ENCODE peak calls at places on chromosomes 11 and 22, in ten cellular contexts. One of them, this sample, is unnamed.

GRCh38 chr22:31496735-31497146 is 405 bp downstream of the SFI1 start:
- DNase-seq in astrocyte of the spinal cord: peak
- DNase-seq in fibroblast of the aortic adventitia: peak
- DNase-seq in GM12878: no peak
- DNase-seq in OCI-LY7: peak
- DNase-seq in GM12865: no peak
- DNase-seq in heart right ventricle: peak
- DNase-seq in fibroblast of mammary gland: no peak
- DNase-seq in pancreas: peak
- DNase-seq in mammary epithelial cell: no peak
- DNase-seq in this sample: peak

GRCh38 chr11:61725632-61726280 is 26.7 kb upstream of the MYRF start:
- DNase-seq in astrocyte of the spinal cord: peak
- DNase-seq in fibroblast of the aortic adventitia: no peak
- DNase-seq in GM12878: no peak
- DNase-seq in OCI-LY7: no peak
- DNase-seq in GM12865: no peak
- DNase-seq in heart right ventricle: no peak
- DNase-seq in fibroblast of mammary gland: peak
- DNase-seq in pancreas: no peak
- DNase-seq in mammary epithelial cell: peak
- DNase-seq in this sample: no peak

GRCh38 chr11:69284081-69284511 is 9.9 kb upstream of the MYEOV start:
- DNase-seq in astrocyte of the spinal cord: no peak
- DNase-seq in fibroblast of the aortic adventitia: peak
- DNase-seq in GM12878: no peak
- DNase-seq in OCI-LY7: no peak
- DNase-seq in GM12865: no peak
- DNase-seq in heart right ventricle: no peak
- DNase-seq in fibroblast of mammary gland: no peak
- DNase-seq in pancreas: no peak
- DNase-seq in mammary epithelial cell: no peak
- DNase-seq in this sample: no peak

GRCh38 chr11:1291295-1292017 is 18.0 kb downstream of the TOLLIP start:
- DNase-seq in astrocyte of the spinal cord: no peak
- DNase-seq in fibroblast of the aortic adventitia: no peak
- DNase-seq in GM12878: no peak
- DNase-seq in OCI-LY7: no peak
- DNase-seq in GM12865: no peak
- DNase-seq in heart right ventricle: no peak
- DNase-seq in fibroblast of mammary gland: no peak
- DNase-seq in pancreas: no peak
- DNase-seq in mammary epithelial cell: no peak
- DNase-seq in this sample: no peak

GRCh38 chr11:118241191-118242098 is 10.7 kb downstream of the MPZL3 start:
- DNase-seq in astrocyte of the spinal cord: no peak
- DNase-seq in fibroblast of the aortic adventitia: peak
- DNase-seq in GM12878: no peak
- DNase-seq in OCI-LY7: no peak
- DNase-seq in GM12865: peak
- DNase-seq in heart right ventricle: no peak
- DNase-seq in fibroblast of mammary gland: no peak
- DNase-seq in pancreas: peak
- DNase-seq in mammary epithelial cell: peak
- DNase-seq in this sample: no peak

GRCh38 chr11:107576497-107577086 is 11.1 kb upstream of the ALKBH8 start:
- DNase-seq in astrocyte of the spinal cord: peak
- DNase-seq in fibroblast of the aortic adventitia: peak
- DNase-seq in GM12878: no peak
- DNase-seq in OCI-LY7: peak
- DNase-seq in GM12865: peak
- DNase-seq in heart right ventricle: peak
- DNase-seq in fibroblast of mammary gland: peak
- DNase-seq in pancreas: peak
- DNase-seq in mammary epithelial cell: no peak
- DNase-seq in this sample: no peak

GRCh38 chr11:45052361-45052760 is 94.1 kb upstream of the PRDM11 start:
- DNase-seq in astrocyte of the spinal cord: no peak
- DNase-seq in fibroblast of the aortic adventitia: peak
- DNase-seq in GM12878: no peak
- DNase-seq in OCI-LY7: no peak
- DNase-seq in GM12865: no peak
- DNase-seq in heart right ventricle: no peak
- DNase-seq in fibroblast of mammary gland: no peak
- DNase-seq in pancreas: no peak
- DNase-seq in mammary epithelial cell: no peak
- DNase-seq in this sample: no peak

GRCh38 chr22:44165286-44165874 is 15.3 kb upstream of the PARVG start:
- DNase-seq in astrocyte of the spinal cord: no peak
- DNase-seq in fibroblast of the aortic adventitia: no peak
- DNase-seq in GM12878: no peak
- DNase-seq in OCI-LY7: no peak
- DNase-seq in GM12865: no peak
- DNase-seq in heart right ventricle: no peak
- DNase-seq in fibroblast of mammary gland: no peak
- DNase-seq in pancreas: no peak
- DNase-seq in mammary epithelial cell: no peak
- DNase-seq in this sample: no peak

GRCh38 chr22:29073618-29074275 is 912 bp downstream of the KREMEN1 start:
- DNase-seq in astrocyte of the spinal cord: no peak
- DNase-seq in fibroblast of the aortic adventitia: peak
- DNase-seq in GM12878: no peak
- DNase-seq in OCI-LY7: no peak
- DNase-seq in GM12865: no peak
- DNase-seq in heart right ventricle: peak
- DNase-seq in fibroblast of mammary gland: peak
- DNase-seq in pancreas: peak
- DNase-seq in mammary epithelial cell: no peak
- DNase-seq in this sample: peak

GRCh38 chr11:1317432-1317831 is 8.0 kb upstream of the TOLLIP start:
- DNase-seq in astrocyte of the spinal cord: no peak
- DNase-seq in fibroblast of the aortic adventitia: no peak
- DNase-seq in GM12878: no peak
- DNase-seq in OCI-LY7: no peak
- DNase-seq in GM12865: no peak
- DNase-seq in heart right ventricle: no peak
- DNase-seq in fibroblast of mammary gland: no peak
- DNase-seq in pancreas: peak
- DNase-seq in mammary epithelial cell: no peak
- DNase-seq in this sample: no peak

GRCh38 chr11:45918331-45918941 is 759 bp upstream of the PEX16 start:
- DNase-seq in astrocyte of the spinal cord: peak
- DNase-seq in fibroblast of the aortic adventitia: peak
- DNase-seq in GM12878: no peak
- DNase-seq in OCI-LY7: peak
- DNase-seq in GM12865: peak
- DNase-seq in heart right ventricle: peak
- DNase-seq in fibroblast of mammary gland: peak
- DNase-seq in pancreas: peak
- DNase-seq in mammary epithelial cell: peak
- DNase-seq in this sample: peak

GRCh38 chr11:3942160-3942955 is 86.9 kb downstream of the STIM1 start:
- DNase-seq in astrocyte of the spinal cord: no peak
- DNase-seq in fibroblast of the aortic adventitia: no peak
- DNase-seq in GM12878: no peak
- DNase-seq in OCI-LY7: peak
- DNase-seq in GM12865: peak
- DNase-seq in heart right ventricle: no peak
- DNase-seq in fibroblast of mammary gland: no peak
- DNase-seq in pancreas: no peak
- DNase-seq in mammary epithelial cell: no peak
- DNase-seq in this sample: no peak

GRCh38 chr11:26187639-26188038 is 144.3 kb upstream of the ANO3 start:
- DNase-seq in astrocyte of the spinal cord: peak
- DNase-seq in fibroblast of the aortic adventitia: peak
- DNase-seq in GM12878: no peak
- DNase-seq in OCI-LY7: no peak
- DNase-seq in GM12865: no peak
- DNase-seq in heart right ventricle: no peak
- DNase-seq in fibroblast of mammary gland: peak
- DNase-seq in pancreas: no peak
- DNase-seq in mammary epithelial cell: peak
- DNase-seq in this sample: peak

GRCh38 chr11:199782-200181 is 6.9 kb downstream of the SCGB1C1 start:
- DNase-seq in astrocyte of the spinal cord: no peak
- DNase-seq in fibroblast of the aortic adventitia: no peak
- DNase-seq in GM12878: no peak
- DNase-seq in OCI-LY7: peak
- DNase-seq in GM12865: no peak
- DNase-seq in heart right ventricle: no peak
- DNase-seq in fibroblast of mammary gland: no peak
- DNase-seq in pancreas: peak
- DNase-seq in mammary epithelial cell: no peak
- DNase-seq in this sample: no peak

GRCh38 chr11:16093889-16094653 is 262.3 kb downstream of the SOX6 start:
- DNase-seq in astrocyte of the spinal cord: no peak
- DNase-seq in fibroblast of the aortic adventitia: no peak
- DNase-seq in GM12878: no peak
- DNase-seq in OCI-LY7: no peak
- DNase-seq in GM12865: no peak
- DNase-seq in heart right ventricle: no peak
- DNase-seq in fibroblast of mammary gland: no peak
- DNase-seq in pancreas: no peak
- DNase-seq in mammary epithelial cell: no peak
- DNase-seq in this sample: no peak
- TF ChIP-seq CTCF in astrocyte of the spinal cord: no peak
- TF ChIP-seq CTCF in fibroblast of the aortic adventitia: no peak
- TF ChIP-seq CTCF in GM12878: no peak
- TF ChIP-seq CTCF in OCI-LY7: no peak
- TF ChIP-seq CTCF in GM12865: no peak
- TF ChIP-seq CTCF in heart right ventricle: no peak
- TF ChIP-seq CTCF in fibroblast of mammary gland: no peak
- TF ChIP-seq CTCF in pancreas: no peak
- TF ChIP-seq CTCF in mammary epithelial cell: no peak
- TF ChIP-seq CTCF in this sample: no peak

DNA sequence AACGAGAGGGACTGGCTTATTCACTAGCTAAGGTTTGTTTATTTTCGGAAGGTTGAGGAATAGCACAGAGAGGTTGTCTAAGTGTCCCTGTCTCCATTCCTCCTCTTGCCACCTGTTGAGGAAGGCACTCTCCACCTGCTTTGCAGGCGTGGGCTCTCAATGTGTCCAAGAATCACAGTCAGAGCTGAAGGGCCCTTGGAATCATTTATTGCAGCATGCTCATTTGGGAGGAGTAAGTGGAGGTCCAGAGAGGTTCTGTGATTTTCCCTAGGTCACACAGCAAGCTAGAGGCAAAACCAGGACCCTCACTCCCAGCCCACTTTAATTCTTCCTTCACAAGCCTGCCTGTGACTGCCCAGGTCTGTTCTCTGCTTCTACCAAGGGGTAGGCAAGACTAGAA is 21.3 kb downstream of the ZBTB16 start:
- DNase-seq in astrocyte of the spinal cord: no peak
- DNase-seq in fibroblast of the aortic adventitia: no peak
- DNase-seq in GM12878: no peak
- DNase-seq in OCI-LY7: no peak
- DNase-seq in GM12865: no peak
- DNase-seq in heart right ventricle: no peak
- DNase-seq in fibroblast of mammary gland: no peak
- DNase-seq in pancreas: no peak
- DNase-seq in mammary epithelial cell: no peak
- DNase-seq in this sample: no peak
- H3K4me3 ChIP-seq in astrocyte of the spinal cord: no peak
- H3K4me3 ChIP-seq in fibroblast of the aortic adventitia: no peak
- H3K4me3 ChIP-seq in GM12878: no peak
- H3K4me3 ChIP-seq in OCI-LY7: no peak
- H3K4me3 ChIP-seq in GM12865: no peak
- H3K4me3 ChIP-seq in heart right ventricle: no peak
- H3K4me3 ChIP-seq in fibroblast of mammary gland: no peak
- H3K4me3 ChIP-seq in pancreas: no peak
- H3K4me3 ChIP-seq in mammary epithelial cell: no peak
- H3K4me3 ChIP-seq in this sample: no peak

GRCh38 chr11:104798794-104799193 is 99.5 kb downstream of the CASP12 start:
- DNase-seq in astrocyte of the spinal cord: peak
- DNase-seq in fibroblast of the aortic adventitia: no peak
- DNase-seq in GM12878: no peak
- DNase-seq in OCI-LY7: no peak
- DNase-seq in GM12865: no peak
- DNase-seq in heart right ventricle: no peak
- DNase-seq in fibroblast of mammary gland: no peak
- DNase-seq in pancreas: no peak
- DNase-seq in mammary epithelial cell: no peak
- DNase-seq in this sample: no peak

GRCh38 chr11:104795511-104796213 is 102.6 kb downstream of the CASP12 start:
- DNase-seq in astrocyte of the spinal cord: no peak
- DNase-seq in fibroblast of the aortic adventitia: no peak
- DNase-seq in GM12878: no peak
- DNase-seq in OCI-LY7: no peak
- DNase-seq in GM12865: no peak
- DNase-seq in heart right ventricle: no peak
- DNase-seq in fibroblast of mammary gland: no peak
- DNase-seq in pancreas: no peak
- DNase-seq in mammary epithelial cell: no peak
- DNase-seq in this sample: no peak

GRCh38 chr11:104792861-104793260 is 105.4 kb downstream of the CASP12 start:
- DNase-seq in astrocyte of the spinal cord: no peak
- DNase-seq in fibroblast of the aortic adventitia: peak
- DNase-seq in GM12878: no peak
- DNase-seq in OCI-LY7: no peak
- DNase-seq in GM12865: no peak
- DNase-seq in heart right ventricle: no peak
- DNase-seq in fibroblast of mammary gland: no peak
- DNase-seq in pancreas: no peak
- DNase-seq in mammary epithelial cell: no peak
- DNase-seq in this sample: no peak
- TF ChIP-seq CTCF in astrocyte of the spinal cord: no peak
- TF ChIP-seq CTCF in fibroblast of the aortic adventitia: no peak
- TF ChIP-seq CTCF in GM12878: no peak
- TF ChIP-seq CTCF in OCI-LY7: no peak
- TF ChIP-seq CTCF in GM12865: no peak
- TF ChIP-seq CTCF in heart right ventricle: no peak
- TF ChIP-seq CTCF in fibroblast of mammary gland: no peak
- TF ChIP-seq CTCF in pancreas: no peak
- TF ChIP-seq CTCF in mammary epithelial cell: no peak
- TF ChIP-seq CTCF in this sample: no peak

DNA sequence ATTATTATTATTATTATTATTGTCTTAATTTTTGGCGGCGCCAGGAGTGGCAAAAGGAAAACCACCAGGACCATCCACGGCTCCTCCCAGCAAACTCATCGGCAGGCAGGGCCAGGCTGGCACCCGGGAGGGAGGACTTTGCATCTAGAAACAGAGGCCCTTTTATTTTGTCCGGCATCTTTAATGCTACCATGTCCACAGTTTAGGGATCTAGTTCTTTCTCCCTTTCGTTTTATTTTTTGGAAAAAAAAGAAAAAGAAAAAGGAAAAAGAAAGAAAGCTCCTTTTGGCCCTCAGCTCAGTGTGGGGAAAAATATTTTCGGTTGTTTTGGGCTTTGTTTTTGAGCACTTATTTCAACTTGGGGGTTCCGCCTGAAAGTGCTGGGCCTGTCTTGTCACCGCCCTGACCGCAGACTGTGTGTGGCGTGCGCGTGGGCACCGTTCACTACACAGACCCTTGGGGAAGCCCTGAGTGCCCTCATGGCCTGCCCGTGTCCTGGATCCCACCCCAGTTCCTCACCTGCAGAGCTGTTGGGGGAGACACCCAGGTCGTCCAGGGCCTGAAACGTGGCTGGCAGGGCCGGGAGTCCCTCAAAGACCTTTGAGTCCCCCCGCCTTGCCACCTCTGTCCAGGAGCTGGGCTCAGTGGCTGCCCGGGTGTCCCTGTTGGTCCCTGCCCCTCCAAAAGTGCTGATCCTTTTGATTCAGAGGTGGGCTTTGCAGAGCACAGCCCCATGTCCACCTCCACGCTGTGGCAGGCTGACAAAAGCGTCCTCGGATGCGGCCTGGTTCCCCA is 69.1 kb upstream of the PPARA start:
- DNase-seq in astrocyte of the spinal cord: no peak
- DNase-seq in fibroblast of the aortic adventitia: peak
- DNase-seq in GM12878: no peak
- DNase-seq in OCI-LY7: no peak
- DNase-seq in GM12865: no peak
- DNase-seq in heart right ventricle: peak
- DNase-seq in fibroblast of mammary gland: no peak
- DNase-seq in pancreas: no peak
- DNase-seq in mammary epithelial cell: peak
- DNase-seq in this sample: no peak
- H3K4me3 ChIP-seq in astrocyte of the spinal cord: peak
- H3K4me3 ChIP-seq in fibroblast of the aortic adventitia: peak
- H3K4me3 ChIP-seq in GM12878: no peak
- H3K4me3 ChIP-seq in OCI-LY7: no peak
- H3K4me3 ChIP-seq in GM12865: no peak
- H3K4me3 ChIP-seq in heart right ventricle: peak
- H3K4me3 ChIP-seq in fibroblast of mammary gland: peak
- H3K4me3 ChIP-seq in pancreas: no peak
- H3K4me3 ChIP-seq in mammary epithelial cell: peak
- H3K4me3 ChIP-seq in this sample: peak